ENCODE peak calls at places on chromosomes 1 and 21, in four cellular contexts. X is HL-60, L is K562, Q is GM12878. C is an unnamed sample.

GRCh38 chr1:115557715-115558114 is 84.1 kb upstream of the VANGL1 start:
- DNase-seq in X (no peak), L (no peak), Q (no peak), C (no peak)

GRCh38 chr1:98794196-98794886 is 132.8 kb downstream of the SNX7 start:
- DNase-seq in L (peak), X (peak), Q (peak), C (peak)

GRCh38 chr1:30083800-30084464 is 639.5 kb downstream of the MATN1 start:
- DNase-seq in Q (no peak), L (no peak), X (no peak), C (no peak)

GRCh38 chr1:107727866-107728265 is 237.1 kb downstream of the VAV3 start:
- DNase-seq in L (no peak), Q (no peak), X (no peak), C (no peak)

GRCh38 chr1:68028566-68028965 is 21.9 kb downstream of the DIRAS3 start:
- DNase-seq in L (no peak), X (no peak), Q (no peak), C (no peak)

GRCh38 chr1:26317612-26318337 is at the start of gene CD52:
- DNase-seq in X (peak), L (peak), Q (peak), C (peak)

GRCh38 chr1:14737561-14738094 is 139.1 kb downstream of the KAZN start:
- DNase-seq in Q (no peak), L (no peak), X (no peak), C (no peak)

GRCh38 chr1:202046748-202047708 is 36.6 kb downstream of the ELF3 start:
- DNase-seq in Q (no peak), X (no peak), L (peak), C (no peak)

GRCh38 chr1:61392417-61393242 is 310.3 kb downstream of the NFIA start:
- DNase-seq in X (no peak), L (peak), Q (no peak), C (no peak)

GRCh38 chr1:9275567-9276034 is 17.1 kb upstream of the SPSB1 start:
- DNase-seq in Q (peak), X (peak), L (peak), C (peak)

GRCh38 chr1:22806584-22806983 is 95.9 kb downstream of the EPHB2 start:
- DNase-seq in L (no peak), Q (no peak), X (no peak), C (no peak)

GRCh38 chr1:183023146-183023600 is at the start of gene LAMC1:
- DNase-seq in X (no peak), L (peak), Q (no peak), C (peak)

GRCh38 chr21:45407629-45408247 is 2.8 kb downstream of the COL18A1 start:
- DNase-seq in L (no peak), Q (no peak), X (no peak), C (no peak)

GRCh38 chr1:169588112-169588511 is 1.8 kb upstream of the F5 start:
- DNase-seq in L (no peak), X (no peak), Q (no peak), C (no peak)

GRCh38 chr1:172917972-172918371 is 132.8 kb downstream of the TNFSF18 start:
- DNase-seq in X (no peak), L (no peak), Q (no peak), C (no peak)

GRCh38 chr1:183274836-183275235 is 88.8 kb downstream of the LAMC2 start:
- DNase-seq in Q (no peak), X (no peak), L (no peak), C (no peak)

GRCh38 chr1:215720121-215720520 is 153.0 kb downstream of the KCTD3 start:
- DNase-seq in Q (no peak), X (no peak), L (no peak), C (no peak)

GRCh38 chr1:21184266-21184665 is 7.6 kb upstream of the EIF4G3 start:
- DNase-seq in L (no peak), X (peak), Q (no peak), C (no peak)

GRCh38 chr1:59759156-59759925 is 55.4 kb upstream of the HOOK1 start:
- DNase-seq in X (peak), Q (peak), L (peak), C (peak)

GRCh38 chr1:96384611-96385010 is 337.0 kb upstream of the PTBP2 start:
- DNase-seq in Q (no peak), X (no peak), L (no peak), C (no peak)

GRCh38 chr1:116020668-116021272 is 44.5 kb downstream of the SLC22A15 start:
- DNase-seq in X (peak), L (peak), Q (no peak), C (peak)

GRCh38 chr1:204920967-204921366 is 50.3 kb downstream of the NFASC start:
- DNase-seq in Q (no peak), X (no peak), L (no peak), C (no peak)

GRCh38 chr1:205239078-205239477 is 11.3 kb downstream of the TMCC2 start:
- DNase-seq in X (no peak), L (no peak), Q (no peak), C (no peak)

GRCh38 chr1:34740161-34740875 is 14.5 kb upstream of the GJB5 start:
- DNase-seq in X (no peak), Q (no peak), L (peak), C (no peak)
- TF ChIP-seq SPI1 in X (no peak), Q (no peak), L (no peak), C (no peak)

DNA sequence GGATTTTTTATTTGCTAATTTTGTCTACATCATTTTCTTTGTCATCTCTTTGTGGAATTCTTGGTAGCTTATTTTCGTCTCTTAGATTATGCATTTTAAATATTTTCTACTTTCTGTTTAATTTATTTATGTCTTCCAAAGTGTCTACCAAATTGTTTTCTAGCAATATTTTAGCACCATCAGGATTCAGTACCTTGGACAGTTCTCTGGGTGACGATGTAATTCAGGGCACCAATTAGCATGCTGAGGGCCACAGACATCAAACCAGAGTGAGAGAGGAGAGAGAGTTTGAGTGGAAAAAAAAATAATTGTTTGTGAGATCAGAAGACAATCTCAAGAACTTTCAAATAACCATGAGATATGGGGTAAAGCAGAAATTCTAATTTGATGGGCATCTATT is 169.8 kb upstream of the CXADR start:
- DNase-seq in Q (no peak), L (peak), X (no peak), C (no peak)
- TF ChIP-seq SPI1 in Q (no peak), L (no peak), X (no peak), C (no peak)

GRCh38 chr1:199084293-199084692 is 445.5 kb downstream of the PTPRC start:
- DNase-seq in L (no peak), X (peak), Q (no peak), C (no peak)

GRCh38 chr1:199087081-199087614 is 448.3 kb downstream of the PTPRC start:
- DNase-seq in Q (no peak), X (no peak), L (no peak), C (no peak)

GRCh38 chr1:199083680-199084079 is 444.8 kb downstream of the PTPRC start:
- DNase-seq in L (no peak), Q (no peak), X (no peak), C (no peak)

GRCh38 chr1:199085903-199086302 is 447.1 kb downstream of the PTPRC start:
- DNase-seq in X (no peak), L (no peak), Q (no peak), C (no peak)

DNA sequence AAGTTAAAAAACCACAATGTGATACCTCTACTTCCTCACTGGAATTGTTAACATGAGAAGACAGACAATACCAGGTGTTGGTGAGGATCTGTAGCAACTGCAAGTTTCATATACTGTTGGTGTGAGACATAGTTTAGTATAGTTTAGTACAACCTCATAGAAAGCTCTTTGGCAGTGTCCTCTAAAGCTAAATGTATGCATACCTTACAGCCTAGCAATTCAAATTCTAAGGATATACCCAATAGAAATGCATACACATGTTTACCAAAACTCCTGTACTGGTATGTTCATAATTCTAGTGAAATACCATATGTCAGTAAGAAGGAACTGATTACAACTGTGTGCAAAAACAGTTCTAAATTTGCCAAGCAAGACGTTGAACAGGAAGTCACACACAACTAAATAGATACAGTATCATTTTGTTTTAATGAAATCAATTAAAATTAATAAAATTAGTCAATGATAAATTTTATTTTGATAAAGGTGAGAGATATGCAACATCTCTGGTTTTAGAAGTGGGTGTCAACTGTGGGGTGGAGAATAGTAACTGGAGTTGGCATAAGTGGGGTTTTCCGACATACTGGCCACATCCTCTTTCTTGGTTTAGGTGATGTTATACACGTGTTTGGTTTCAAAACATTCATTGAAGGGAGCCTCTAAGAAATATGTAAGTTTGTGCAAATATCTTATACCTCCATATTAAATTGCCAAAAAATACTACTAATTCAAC is 450.7 kb downstream of the PTPRC start:
- DNase-seq in Q (peak), X (peak), L (no peak), C (no peak)
- TF ChIP-seq SPI1 in Q (peak), X (peak), L (no peak), C (peak)

GRCh38 chr1:181349512-181349911 is 133.8 kb upstream of the CACNA1E start:
- DNase-seq in X (no peak), Q (no peak), L (no peak), C (no peak)
- TF ChIP-seq SPI1 in X (no peak), Q (no peak), L (no peak), C (no peak)

GRCh38 chr1:211260161-211261107 is 1.3 kb downstream of the RCOR3 start:
- DNase-seq in Q (no peak), L (peak), X (peak), C (peak)
- TF ChIP-seq SPI1 in Q (no peak), L (peak), X (peak), C (peak)

GRCh38 chr1:113191579-113192076 is 118.6 kb downstream of the LRIG2 start:
- DNase-seq in Q (peak), X (no peak), L (no peak), C (no peak)
- TF ChIP-seq SPI1 in Q (peak), X (no peak), L (peak), C (peak)

DNA sequence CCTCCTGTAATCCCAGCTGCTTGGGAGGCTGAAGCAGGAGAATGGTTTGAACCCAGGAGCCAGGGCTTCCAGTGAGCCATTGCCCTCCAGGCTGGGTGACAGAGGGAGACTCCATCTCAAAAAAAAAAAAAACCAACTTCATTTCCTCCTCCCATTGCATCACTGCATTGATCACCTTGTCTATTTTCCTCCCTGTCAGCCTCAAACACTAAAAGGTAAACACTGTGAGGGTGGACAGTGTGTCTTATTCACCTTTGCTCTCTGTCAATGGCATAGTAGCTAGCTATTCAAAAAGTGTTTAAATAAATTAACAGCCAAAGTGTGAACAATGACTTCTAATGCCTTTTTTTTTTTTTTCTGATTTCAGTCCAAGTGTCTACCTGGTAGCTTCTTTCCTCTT is 13.4 kb upstream of the DESI2 start:
- DNase-seq in Q (no peak), L (no peak), X (no peak), C (no peak)
- TF ChIP-seq SPI1 in Q (no peak), L (no peak), X (no peak), C (no peak)

DNA sequence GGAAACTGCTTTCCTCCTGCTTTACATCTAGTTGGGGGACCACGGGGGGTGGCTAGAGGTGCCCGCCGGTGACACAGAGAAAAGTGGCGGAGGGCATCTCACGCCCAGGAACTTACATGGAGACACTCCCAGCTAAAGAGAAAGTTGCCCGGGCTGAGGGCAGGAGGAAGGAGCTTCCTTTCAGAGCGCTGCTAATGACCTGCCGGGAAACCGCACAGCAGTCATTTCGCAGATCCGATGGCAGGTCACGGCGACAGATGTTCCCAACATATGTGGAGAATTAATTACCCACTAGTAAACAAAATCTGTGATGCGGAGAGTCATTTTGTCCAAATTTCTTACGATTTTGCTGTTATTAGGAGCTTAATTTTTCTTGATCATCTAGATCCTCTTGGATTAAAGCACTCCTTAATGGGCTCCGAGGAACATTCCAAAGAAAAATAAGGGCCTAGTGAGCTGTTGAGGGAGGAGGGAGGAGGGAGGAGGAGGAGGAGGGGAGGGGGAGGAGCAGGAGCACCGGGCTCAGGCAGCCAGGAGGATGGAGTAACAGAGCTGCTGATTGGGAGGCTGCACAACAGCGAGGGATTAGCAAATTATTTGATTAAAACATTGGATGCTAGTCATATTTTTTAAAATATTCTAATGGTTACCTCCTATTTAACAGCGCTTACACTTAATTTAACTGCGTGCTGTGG is 302.2 kb upstream of the RRP15 start:
- DNase-seq in X (no peak), L (no peak), Q (no peak), C (no peak)
- TF ChIP-seq SPI1 in X (no peak), L (no peak), Q (no peak), C (no peak)

GRCh38 chr1:226287587-226287986 is 21.4 kb downstream of the LIN9 start:
- DNase-seq in X (no peak), Q (no peak), L (no peak), C (no peak)
- TF ChIP-seq SPI1 in X (no peak), Q (no peak), L (no peak), C (no peak)

C was measured in GM12891.